ENCODE peak calls at places on chromosomes 11 and 22, in seven cellular contexts. P is GM20000, G is MCF 10A, Q is HFFc6, A is GM06990, I is AG10803, Y is Peyer's patch. K is an unnamed sample.

GRCh38 chr11:134581121-134581626 is 169.1 kb upstream of the B3GAT1 start:
- DNase-seq in G (no peak), Q (no peak), Y (no peak), I (no peak), P (no peak), A (no peak), K (no peak)

GRCh38 chr11:61949169-61950034 is 749 bp upstream of the BEST1 start:
- DNase-seq in Q (peak; percentile 84), G (peak; percentile 35), Y (peak; percentile 75), I (peak; percentile 98), A (no peak), P (peak; percentile 42), K (no peak)

GRCh38 chr11:109138200-109138599 is 283.8 kb upstream of the C11orf87 start:
- DNase-seq in A (no peak), Q (no peak), G (peak; percentile 56), Y (no peak), P (no peak), I (peak; percentile 31), K (no peak)

GRCh38 chr11:69956669-69957190 is 121.4 kb upstream of the ANO1 start:
- DNase-seq in G (no peak), P (no peak), Q (no peak), Y (no peak), I (no peak), A (no peak), K (no peak)

GRCh38 chr11:2215230-2215560 is 43.6 kb upstream of the TH start:
- DNase-seq in A (no peak), I (no peak), Q (no peak), Y (no peak), G (no peak), P (peak; percentile 13), K (peak; percentile 23)

GRCh38 chr11:93727985-93728791 is 13.1 kb downstream of the TAF1D start:
- DNase-seq in P (no peak), A (no peak), Q (no peak), G (peak; percentile 27), I (peak; percentile 54), Y (no peak), K (no peak)

GRCh38 chr11:66262191-66262590 is 6.2 kb upstream of the RAB1B start:
- DNase-seq in G (no peak), P (no peak), I (no peak), A (no peak), Y (no peak), Q (no peak), K (no peak)

GRCh38 chr11:69447786-69448185 is 33.7 kb upstream of the LINC01488 start:
- DNase-seq in Y (no peak), G (peak; percentile 27), P (no peak), Q (peak; percentile 10), I (no peak), A (no peak), K (no peak)

GRCh38 chr22:17368727-17369552 is at the start of gene CECR2:
- DNase-seq in I (no peak), G (no peak), Y (peak; percentile 47), A (peak; percentile 12), Q (no peak), P (peak; percentile 30), K (peak; percentile 23)

GRCh38 chr22:17369553-17370035 is 334 bp downstream of the CECR2 start:
- DNase-seq in Y (peak; percentile 49), I (no peak), P (peak; percentile 67), G (no peak), Q (no peak), A (peak; percentile 37), K (peak; percentile 69)

GRCh38 chr22:17366329-17366728 is 2.9 kb upstream of the CECR2 start:
- DNase-seq in P (no peak), Y (no peak), G (no peak), Q (no peak), I (no peak), A (no peak), K (no peak)

GRCh38 chr22:17368144-17368726 is 1.0 kb upstream of the CECR2 start:
- DNase-seq in P (no peak), A (no peak), Y (no peak), Q (no peak), I (no peak), G (no peak), K (no peak)

DNA sequence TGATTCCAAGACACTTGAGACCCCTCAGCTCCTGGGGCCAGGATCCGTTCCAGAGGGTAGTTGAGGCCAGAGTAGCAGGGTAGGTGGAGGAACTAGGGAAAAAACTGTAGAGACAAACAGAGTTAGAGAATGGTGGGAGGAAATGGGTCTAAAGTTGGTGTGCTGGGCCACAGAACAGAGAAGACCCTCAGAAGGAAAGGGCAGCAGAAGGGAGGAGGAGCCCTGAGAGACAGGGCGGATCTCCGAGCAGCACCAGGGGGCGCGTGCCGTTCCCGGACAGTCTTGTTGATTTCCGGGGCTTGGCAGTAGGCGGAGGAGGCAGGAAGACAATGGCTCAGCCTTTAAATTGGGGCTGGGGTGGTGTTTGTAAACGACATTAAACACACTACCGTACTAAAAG is 2.4 kb upstream of the CECR2 start:
- DNase-seq in Y (peak; percentile 53), P (peak; percentile 54), I (no peak), A (peak; percentile 22), G (no peak), Q (no peak), K (peak; percentile 55)
- TF ChIP-seq CTCF in Y (no peak), P (no peak), I (no peak), A (peak; percentile 50), G (no peak), Q (no peak), K (peak; percentile 36)

GRCh38 chr11:127454856-127455255 is 454.3 kb upstream of the KIRREL3 start:
- DNase-seq in P (no peak), Y (no peak), Q (no peak), A (no peak), G (peak; percentile 6), I (no peak), K (no peak)

GRCh38 chr11:127452533-127452932 is 452.0 kb upstream of the KIRREL3 start:
- DNase-seq in P (no peak), Q (no peak), A (no peak), Y (no peak), I (no peak), G (no peak), K (no peak)

GRCh38 chr11:127451852-127452251 is 451.3 kb upstream of the KIRREL3 start:
- DNase-seq in I (no peak), Q (no peak), P (no peak), G (no peak), Y (no peak), A (no peak), K (no peak)
- TF ChIP-seq CTCF in I (no peak), Q (no peak), P (no peak), G (no peak), Y (no peak), A (no peak), K (no peak)

DNA sequence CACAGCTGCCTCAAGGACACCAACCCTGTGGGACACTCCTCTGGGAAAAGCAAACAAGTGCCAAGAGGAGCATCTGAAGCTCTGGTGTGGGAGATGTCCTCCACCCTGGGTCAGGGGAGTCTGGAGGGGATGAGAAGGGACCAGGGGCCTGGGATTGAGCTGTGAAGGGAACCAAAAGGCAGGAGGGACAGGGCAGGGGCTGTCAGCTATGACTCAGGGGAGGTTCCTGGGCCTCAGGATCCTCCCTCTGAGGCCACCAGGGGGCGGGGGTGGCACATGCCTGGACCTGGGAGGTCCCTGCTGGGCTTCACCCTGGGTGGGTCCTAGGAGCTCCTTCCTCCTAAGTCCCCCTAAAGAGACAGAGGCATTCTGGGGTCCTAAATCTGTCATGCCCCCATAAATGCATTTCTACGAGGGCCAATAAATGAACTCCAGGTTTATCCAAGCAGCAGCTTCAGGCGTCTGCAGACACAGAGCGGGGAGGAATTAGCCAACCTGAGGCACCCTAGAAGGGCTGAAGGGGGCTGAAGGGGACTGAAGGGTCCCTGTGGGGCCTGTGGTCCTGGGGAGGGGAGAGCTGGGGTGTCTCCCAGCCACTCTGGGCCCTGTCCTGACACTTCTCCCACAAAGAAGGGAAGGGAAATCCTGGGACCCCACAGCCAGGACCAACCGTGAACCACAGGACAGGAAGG is 31.9 kb upstream of the IGLL5 start:
- DNase-seq in A (no peak), Q (no peak), Y (peak; percentile 65), G (peak; percentile 34), P (peak; percentile 61), I (no peak), K (peak; percentile 32)
- TF ChIP-seq CTCF in A (peak; percentile 58), Q (peak; percentile 77), Y (peak; percentile 65), G (peak; percentile 36), P (peak; percentile 60), I (peak; percentile 38), K (peak; percentile 33)

GRCh38 chr22:48719978-48720661 is 1107.6 kb downstream of the BRD1 start:
- DNase-seq in I (no peak), Q (no peak), Y (no peak), G (no peak), P (no peak), A (no peak), K (no peak)
- TF ChIP-seq CTCF in I (no peak), Q (peak; percentile 27), Y (no peak), G (no peak), P (no peak), A (peak; percentile 5), K (no peak)

GRCh38 chr22:38930512-38930911 is 26.9 kb upstream of the APOBEC3A start:
- DNase-seq in A (no peak), I (no peak), P (no peak), Q (no peak), G (no peak), Y (no peak), K (no peak)

GRCh38 chr22:38925571-38926041 is 31.8 kb upstream of the APOBEC3A start:
- DNase-seq in I (no peak), Q (no peak), Y (no peak), A (no peak), P (no peak), G (peak; percentile 45), K (no peak)

GRCh38 chr22:38924197-38924952 is 33.0 kb upstream of the APOBEC3A start:
- DNase-seq in P (no peak), Y (peak; percentile 88), G (peak; percentile 81), Q (peak; percentile 82), I (peak; percentile 92), A (no peak), K (no peak)

GRCh38 chr22:38923463-38924196 is 33.8 kb upstream of the APOBEC3A start:
- DNase-seq in I (peak; percentile 66), P (no peak), G (peak; percentile 62), Y (peak; percentile 73), A (no peak), Q (peak; percentile 59), K (no peak)

DNA sequence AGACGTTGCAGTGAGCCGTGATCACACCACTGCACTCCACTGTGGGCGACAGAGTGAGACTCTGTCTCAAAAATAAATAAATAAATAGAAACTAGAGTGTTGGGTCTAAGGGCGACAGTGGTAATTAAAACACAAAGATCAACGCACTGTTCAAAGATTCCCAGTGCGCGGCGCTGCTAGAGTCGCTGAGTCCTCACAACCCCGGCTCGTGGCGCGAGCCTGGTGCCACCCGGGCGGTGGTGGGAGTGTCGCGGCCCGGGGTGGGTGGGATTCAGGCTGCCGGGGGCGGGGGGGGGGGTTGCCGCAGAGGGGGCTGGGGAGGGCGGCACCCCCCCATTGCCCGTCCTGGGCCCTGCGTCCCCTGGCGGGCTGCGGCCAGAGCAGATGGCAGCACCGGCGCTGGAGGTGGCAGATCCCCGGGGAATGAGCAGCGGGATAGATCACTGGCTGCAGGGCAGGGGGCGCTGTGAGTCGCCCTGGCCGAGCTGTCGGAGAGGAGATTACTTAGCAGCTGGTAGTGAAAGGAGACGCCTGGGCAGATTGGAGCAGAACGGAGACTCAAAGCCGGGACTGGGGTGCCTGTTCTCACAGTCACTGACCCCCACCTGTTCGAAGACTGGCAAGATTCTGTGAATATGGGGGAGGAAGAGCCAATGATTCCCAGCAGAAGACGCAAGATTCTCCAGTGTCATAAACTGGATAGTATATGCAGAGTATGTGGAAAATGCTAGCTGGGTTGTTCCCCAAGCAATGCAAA is 30.2 kb upstream of the APOBEC3A start:
- DNase-seq in Q (peak; percentile 54), Y (peak; percentile 85), P (peak; percentile 77), G (no peak), I (peak; percentile 38), A (peak; percentile 53), K (peak; percentile 65)
- TF ChIP-seq CTCF in Q (peak; percentile 81), Y (peak; percentile 47), P (peak; percentile 82), G (peak; percentile 27), I (peak; percentile 62), A (peak; percentile 75), K (peak; percentile 88)

K was measured in GM13977.